ENCODE peak calls at places on chromosomes 13 and 19, in four cellular contexts. M is endodermal cell, T is Peyer's patch, X is upper lobe of right lung. S is an unnamed sample. For H3K27me3, the result is how much of the 10 kb centered on the place peaks cover.

GRCh38 chr13:91085127-91085526 is 262.4 kb upstream of the MIR17HG start:
- DNase-seq in T (no peak), M (no peak), X (no peak), S (no peak)

GRCh38 chr19:29326849-29327840 is 114.2 kb upstream of the UQCRFS1 start:
- DNase-seq in T (no peak), X (no peak), M (peak), S (no peak)

GRCh38 chr19:16456652-16457194 is 15.0 kb downstream of the EPS15L1 start:
- DNase-seq in X (no peak), T (no peak), M (no peak), S (no peak)

GRCh38 chr19:6800991-6801396 is 28.5 kb downstream of the VAV1 start:
- DNase-seq in M (no peak), X (no peak), T (no peak), S (no peak)

GRCh38 chr19:38842439-38843174 is 7.2 kb downstream of the HNRNPL start:
- DNase-seq in X (no peak), M (no peak), T (no peak), S (peak)

GRCh38 chr13:41561179-41561578 is 103.8 kb downstream of the RGCC start:
- DNase-seq in M (no peak), X (no peak), T (no peak), S (no peak)

GRCh38 chr19:5064896-5065295 is 96.0 kb downstream of the KDM4B start:
- DNase-seq in T (no peak), M (no peak), X (no peak), S (no peak)

GRCh38 chr19:18223860-18224524 is 2.2 kb downstream of the PDE4C start:
- DNase-seq in T (peak), M (peak), X (peak), S (peak)

GRCh38 chr19:16509141-16510061 is 13.2 kb downstream of the C19orf44 start:
- DNase-seq in T (no peak), X (no peak), M (no peak), S (no peak)

GRCh38 chr13:51840917-51841316 is 4.1 kb downstream of the TMEM272 start:
- DNase-seq in T (no peak), X (no peak), M (peak), S (no peak)

GRCh38 chr13:66780814-66781213 is 449.3 kb downstream of the PCDH9 start:
- DNase-seq in M (no peak), X (no peak), T (no peak), S (no peak)

GRCh38 chr13:34310539-34310938 is 492.6 kb downstream of the RFC3 start:
- DNase-seq in T (no peak), M (no peak), X (no peak), S (no peak)
- H3K27me3 ChIP-seq in T (under half), M (under half), X (under half), S (under half)

GRCh38 chr19:33215438-33216197 is 10.0 kb downstream of the SLC7A10 start:
- DNase-seq in X (no peak), T (no peak), M (no peak), S (no peak)

GRCh38 chr19:33219261-33219812 is 6.3 kb downstream of the SLC7A10 start:
- DNase-seq in M (peak), T (no peak), X (no peak), S (no peak)

GRCh38 chr19:33216198-33216830 is 9.3 kb downstream of the SLC7A10 start:
- DNase-seq in X (no peak), M (peak), T (no peak), S (no peak)

GRCh38 chr19:33220115-33220514 is 5.5 kb downstream of the SLC7A10 start:
- DNase-seq in M (no peak), T (no peak), X (no peak), S (no peak)

DNA sequence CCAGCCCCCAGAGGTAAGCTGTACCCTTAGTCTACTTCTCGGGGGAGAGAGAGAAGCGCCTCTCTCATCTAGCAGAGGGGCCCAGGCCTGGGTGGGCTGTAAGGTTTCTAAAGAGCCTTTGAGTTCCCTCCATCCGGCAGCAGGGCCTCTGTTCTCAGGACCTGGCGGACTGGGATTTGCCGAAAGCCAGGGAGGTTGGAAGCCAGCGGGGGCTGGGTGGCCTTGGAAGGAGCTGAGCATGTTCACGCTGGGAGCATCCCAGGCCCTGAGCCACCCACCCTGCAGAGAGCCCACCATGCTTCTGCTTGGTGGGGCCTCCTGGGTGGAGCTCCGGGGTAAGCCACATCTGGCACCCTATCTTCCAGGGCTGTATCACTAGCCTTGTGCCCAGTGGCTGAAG is 7.8 kb downstream of the SLC7A10 start:
- DNase-seq in T (no peak), X (no peak), M (no peak), S (no peak)
- H3K4me3 ChIP-seq in T (no peak), X (no peak), M (no peak), S (no peak)

GRCh38 chr13:114101325-114101821 is 31.1 kb downstream of the RASA3 start:
- DNase-seq in M (peak), T (peak), X (peak), S (peak)
- H3K27me3 ChIP-seq in M (under half), T (under half), X (under half), S (under half)

GRCh38 chr19:41159861-41160260 is 33.2 kb upstream of the CYP2S1 start:
- DNase-seq in X (no peak), M (no peak), T (no peak), S (no peak)

GRCh38 chr19:41156207-41156606 is 36.8 kb upstream of the CYP2S1 start:
- DNase-seq in T (no peak), X (no peak), M (no peak), S (no peak)

GRCh38 chr19:41166888-41167804 is 25.9 kb upstream of the CYP2S1 start:
- DNase-seq in T (peak), M (no peak), X (no peak), S (no peak)

GRCh38 chr19:41161903-41162302 is 31.1 kb upstream of the CYP2S1 start:
- DNase-seq in T (no peak), M (peak), X (no peak), S (no peak)
- H3K4me3 ChIP-seq in T (no peak), M (no peak), X (no peak), S (no peak)

GRCh38 chr13:33375421-33375820 is 89.9 kb upstream of the STARD13 start:
- DNase-seq in X (no peak), M (no peak), T (no peak), S (no peak)
- H3K27me3 ChIP-seq in X (under half), M (under half), T (under half), S (under half)

GRCh38 chr19:47428177-47428894 is 9.0 kb upstream of the MEIS3 start:
- DNase-seq in T (peak), M (peak), X (peak), S (no peak)
- H3K4me3 ChIP-seq in T (no peak), M (peak), X (no peak), S (no peak)

S was measured in spleen.